ENCODE peak calls at places on chromosomes 2 and 18, in seven cellular contexts. L, K, Y, Z, V, M and B are unnamed samples.

GRCh38 chr2:201697899-201698298 is 545 bp downstream of the MPP4 start:
- DNase-seq in Z (no peak), K (peak), L (no peak), V (no peak), Y (no peak), M (no peak), B (no peak)

GRCh38 chr2:47174731-47175361 is 19.7 kb upstream of the STPG4 start:
- DNase-seq in V (peak), M (no peak), Y (peak), K (peak), Z (no peak), L (peak), B (peak)

GRCh38 chr2:12918841-12919445 is 202.2 kb downstream of the TRIB2 start:
- DNase-seq in Z (no peak), L (no peak), V (no peak), Y (no peak), K (no peak), M (no peak), B (no peak)

GRCh38 chr2:101961287-101962242 is 30.2 kb upstream of the IL1R2 start:
- DNase-seq in V (no peak), M (no peak), Z (no peak), K (no peak), Y (no peak), L (no peak), B (no peak)

GRCh38 chr2:60410458-60411146 is 142.9 kb downstream of the BCL11A start:
- DNase-seq in K (no peak), Y (no peak), L (no peak), Z (no peak), M (peak), V (no peak), B (no peak)

GRCh38 chr18:48926420-48926857 is 24.3 kb downstream of the SMAD7 start:
- DNase-seq in K (no peak), M (no peak), Y (no peak), L (no peak), V (no peak), Z (peak), B (no peak)

GRCh38 chr2:190627881-190628412 is 20.9 kb upstream of the NAB1 start:
- DNase-seq in V (peak), L (no peak), M (peak), Y (peak), K (no peak), Z (no peak), B (no peak)

GRCh38 chr18:10232062-10232461 is 222.4 kb upstream of the APCDD1 start:
- DNase-seq in K (no peak), M (no peak), Y (no peak), L (no peak), V (no peak), Z (no peak), B (no peak)